ENCODE peak calls at places on chromosome 2, in seven cellular contexts. V is suprapubic skin, Q is Panc1, U is H1, I is spleen, G is HCT116, M is GM12891. L is an unnamed sample.

GRCh38 chr2:215982465-215982875 is 30.9 kb downstream of the MREG start:
- DNase-seq in V (no peak), I (no peak), G (peak), U (no peak), Q (peak), M (no peak), L (no peak)

GRCh38 chr2:188884051-188884450 is 90.1 kb upstream of the COL3A1 start:
- DNase-seq in Q (no peak), V (no peak), M (no peak), U (no peak), G (no peak), I (no peak), L (no peak)

GRCh38 chr2:216700088-216700567 is 4.8 kb upstream of the IGFBP5 start:
- DNase-seq in G (no peak), I (no peak), U (no peak), V (no peak), M (no peak), Q (no peak), L (no peak)

GRCh38 chr2:220104871-220105351 is 477.5 kb downstream of the SLC4A3 start:
- DNase-seq in M (no peak), V (no peak), G (no peak), U (no peak), Q (no peak), I (no peak), L (no peak)

GRCh38 chr2:6896930-6897759 is 19.6 kb downstream of the RSAD2 start:
- DNase-seq in I (no peak), G (peak), M (no peak), U (no peak), Q (no peak), V (no peak), L (no peak)

GRCh38 chr2:159895258-159896209 is 97.5 kb upstream of the CD302 start:
- DNase-seq in V (no peak), Q (no peak), G (no peak), U (no peak), M (no peak), I (no peak), L (no peak)

GRCh38 chr2:8072907-8073306 is 608.9 kb upstream of the ID2 start:
- DNase-seq in V (no peak), U (no peak), M (no peak), I (no peak), G (no peak), Q (no peak), L (no peak)

GRCh38 chr2:64617631-64618151 is 36.0 kb downstream of the SERTAD2 start:
- DNase-seq in V (no peak), Q (no peak), U (no peak), M (no peak), G (no peak), I (no peak), L (no peak)

GRCh38 chr2:175437167-175437566 is 255.7 kb upstream of the ATP5MC3 start:
- DNase-seq in V (no peak), M (no peak), U (no peak), I (no peak), Q (no peak), G (no peak), L (no peak)

GRCh38 chr2:214052235-214052634 is 358.6 kb upstream of the VWC2L start:
- DNase-seq in Q (no peak), M (no peak), I (no peak), G (no peak), V (no peak), U (no peak), L (no peak)

GRCh38 chr2:66982766-66983165 is 414.4 kb upstream of the ETAA1 start:
- DNase-seq in I (no peak), U (no peak), Q (no peak), M (no peak), V (no peak), G (no peak), L (no peak)

GRCh38 chr2:218885981-218886447 is 5.4 kb downstream of the WNT10A start:
- DNase-seq in G (no peak), I (peak), M (peak), U (no peak), V (no peak), Q (no peak), L (no peak)

GRCh38 chr2:55309441-55309840 is 40.4 kb upstream of the MTIF2 start:
- DNase-seq in I (no peak), Q (no peak), U (no peak), M (no peak), G (no peak), V (no peak), L (no peak)

GRCh38 chr2:56687169-56687568 is 503.4 kb downstream of the CCDC85A start:
- DNase-seq in Q (no peak), G (no peak), I (no peak), M (no peak), V (no peak), U (no peak), L (no peak)

GRCh38 chr2:231395188-231396057 is at the start of gene B3GNT7:
- DNase-seq in U (peak), G (no peak), Q (no peak), V (no peak), I (no peak), M (peak), L (peak)

GRCh38 chr2:143513081-143513480 is 383.9 kb downstream of the ARHGAP15 start:
- DNase-seq in U (peak), M (no peak), G (peak), V (no peak), Q (peak), I (no peak), L (no peak)

GRCh38 chr2:12416600-12416999 is 300.1 kb upstream of the TRIB2 start:
- DNase-seq in M (no peak), I (peak), G (no peak), U (no peak), V (no peak), Q (no peak), L (no peak)

GRCh38 chr2:234768608-234769196 is 183.1 kb upstream of the SH3BP4 start:
- DNase-seq in I (no peak), M (no peak), Q (no peak), G (no peak), U (no peak), V (no peak), L (no peak)

DNA sequence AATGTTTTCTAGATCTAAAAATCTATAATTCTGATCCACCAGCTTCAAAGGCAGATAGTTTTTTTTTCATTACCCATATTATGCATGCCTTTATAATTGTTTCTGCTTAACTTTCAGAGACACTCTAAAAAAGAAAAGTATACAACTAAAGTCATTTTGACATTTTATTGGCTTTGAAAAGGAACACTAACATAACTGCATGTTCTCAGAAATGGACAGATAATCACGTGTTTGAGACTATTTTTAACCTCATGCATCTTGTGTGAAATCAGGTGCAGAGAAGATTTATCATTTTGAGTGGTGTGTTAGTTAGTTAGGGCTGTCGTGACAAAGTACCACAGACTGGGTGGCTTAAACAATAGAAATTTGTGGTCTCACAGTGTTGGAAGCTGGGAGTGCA is 841.5 kb upstream of the LRATD1 start:
- DNase-seq in V (no peak), G (no peak), U (no peak), I (no peak), Q (no peak), M (no peak), L (no peak)
- TF ChIP-seq POLR2AphosphoS5 in V (no peak), G (no peak), U (no peak), I (no peak), Q (no peak), M (no peak), L (no peak)

GRCh38 chr2:173984866-173985588 is 19.9 kb upstream of the SP3 start:
- DNase-seq in V (no peak), U (no peak), I (no peak), Q (no peak), M (no peak), G (no peak), L (no peak)
- TF ChIP-seq POLR2AphosphoS5 in V (no peak), U (no peak), I (no peak), Q (no peak), M (no peak), G (no peak), L (no peak)

GRCh38 chr2:169579044-169579443 is 5.1 kb upstream of the PPIG start:
- DNase-seq in M (no peak), G (no peak), U (no peak), I (no peak), Q (no peak), V (no peak), L (no peak)

GRCh38 chr2:169583494-169583893 is 657 bp upstream of the PPIG start:
- DNase-seq in G (no peak), Q (no peak), M (no peak), U (no peak), I (no peak), V (no peak), L (no peak)

GRCh38 chr2:169585673-169586072 is 1.5 kb downstream of the PPIG start:
- DNase-seq in Q (no peak), G (no peak), U (no peak), M (no peak), V (no peak), I (no peak), L (no peak)

DNA sequence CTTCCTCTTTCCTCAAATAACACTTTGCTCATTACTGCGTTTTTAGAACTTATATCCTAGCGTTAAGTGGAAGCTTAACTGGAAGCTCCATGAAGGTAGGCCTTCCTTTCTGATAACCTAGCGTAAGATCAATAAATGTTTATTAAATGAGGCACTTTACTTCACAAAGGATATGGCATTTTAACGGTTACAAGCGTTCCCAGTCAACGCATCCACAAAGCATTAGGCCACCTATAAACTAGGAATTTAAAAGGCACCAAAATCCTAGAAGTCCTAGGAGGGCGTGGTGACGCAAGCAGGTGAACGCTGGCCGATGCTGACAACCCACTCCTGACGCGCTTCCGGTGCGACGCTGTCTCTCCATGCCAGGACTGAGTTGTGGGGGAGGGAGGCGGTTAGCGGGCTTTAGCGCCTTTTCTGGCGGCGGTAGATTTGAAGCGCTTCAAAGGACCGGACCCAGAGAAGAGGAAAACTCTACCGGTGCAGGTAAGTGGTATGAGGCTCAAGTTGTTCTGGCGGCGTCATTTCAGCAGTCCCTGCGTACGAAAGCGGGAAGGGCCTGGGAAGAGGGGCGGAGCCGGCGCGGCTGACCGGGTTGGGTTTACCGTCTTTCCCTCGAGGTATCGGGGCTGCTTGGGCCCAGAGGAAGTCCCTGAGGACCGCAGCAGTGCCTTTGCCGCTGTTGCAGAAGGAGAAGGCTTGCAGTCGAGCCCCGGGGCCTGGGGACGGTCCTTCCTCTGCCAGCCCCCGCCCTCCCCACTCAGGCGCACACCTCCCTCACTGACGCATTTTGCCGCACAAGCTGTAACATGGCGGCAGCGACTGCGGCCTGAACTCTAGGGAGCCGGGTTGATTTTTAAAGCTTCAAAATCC is at the start of gene PPIG:
- DNase-seq in I (peak), M (peak), U (peak), Q (peak), G (peak), V (peak), L (peak)
- TF ChIP-seq POLR2AphosphoS5 in I (peak), M (peak), U (peak), Q (peak), G (peak), V (peak), L (peak)

GRCh38 chr2:23268467-23269263 is 116.3 kb upstream of the KLHL29 start:
- DNase-seq in V (no peak), G (no peak), I (no peak), Q (no peak), M (no peak), U (no peak), L (no peak)

GRCh38 chr2:23273786-23274185 is 111.2 kb upstream of the KLHL29 start:
- DNase-seq in G (no peak), Q (no peak), M (no peak), I (no peak), V (no peak), U (no peak), L (no peak)

GRCh38 chr2:23271230-23271629 is 113.7 kb upstream of the KLHL29 start:
- DNase-seq in Q (no peak), I (no peak), U (no peak), M (no peak), V (no peak), G (no peak), L (no peak)

GRCh38 chr2:23270810-23271209 is 114.2 kb upstream of the KLHL29 start:
- DNase-seq in V (no peak), G (no peak), U (no peak), M (no peak), I (no peak), Q (no peak), L (no peak)

DNA sequence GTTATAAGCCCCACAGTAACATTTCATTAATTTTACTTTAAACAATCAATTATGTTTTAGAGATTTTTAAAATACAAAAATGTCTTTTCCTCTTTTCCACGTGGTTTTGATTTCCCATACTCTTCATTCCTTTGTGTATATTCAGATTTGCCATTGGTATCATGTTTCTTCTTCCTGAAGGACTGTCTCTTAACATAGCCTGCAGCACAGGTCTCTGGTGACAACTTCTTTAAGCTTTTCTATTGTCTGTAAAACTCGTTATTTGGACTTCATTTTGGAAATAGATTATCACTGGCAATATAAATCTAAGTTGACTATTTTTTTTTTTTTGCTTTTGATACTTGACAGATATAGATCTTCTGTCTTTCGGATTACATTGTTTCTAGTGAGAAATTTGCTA is 115.2 kb upstream of the KLHL29 start:
- DNase-seq in V (no peak), U (no peak), M (no peak), Q (no peak), I (no peak), G (no peak), L (no peak)
- TF ChIP-seq POLR2AphosphoS5 in V (no peak), U (no peak), M (no peak), Q (no peak), I (no peak), G (no peak), L (no peak)

GRCh38 chr2:65656152-65656718 is 223.8 kb upstream of the SPRED2 start:
- DNase-seq in V (no peak), I (no peak), Q (no peak), U (no peak), M (no peak), G (no peak), L (no peak)
- TF ChIP-seq POLR2AphosphoS5 in V (no peak), I (no peak), Q (no peak), U (no peak), M (no peak), G (no peak), L (no peak)

GRCh38 chr2:73284296-73285161 is at the start of gene FBXO41:
- DNase-seq in I (peak), G (no peak), Q (no peak), U (peak), V (no peak), M (peak), L (peak)
- TF ChIP-seq POLR2AphosphoS5 in I (peak), G (peak), Q (no peak), U (peak), V (no peak), M (peak), L (no peak)

GRCh38 chr2:147716906-147717305 is 127.9 kb upstream of the ACVR2A start:
- DNase-seq in V (no peak), G (no peak), Q (no peak), U (no peak), M (no peak), I (no peak), L (no peak)
- TF ChIP-seq POLR2AphosphoS5 in V (no peak), G (no peak), Q (no peak), U (no peak), M (no peak), I (no peak), L (no peak)

DNA sequence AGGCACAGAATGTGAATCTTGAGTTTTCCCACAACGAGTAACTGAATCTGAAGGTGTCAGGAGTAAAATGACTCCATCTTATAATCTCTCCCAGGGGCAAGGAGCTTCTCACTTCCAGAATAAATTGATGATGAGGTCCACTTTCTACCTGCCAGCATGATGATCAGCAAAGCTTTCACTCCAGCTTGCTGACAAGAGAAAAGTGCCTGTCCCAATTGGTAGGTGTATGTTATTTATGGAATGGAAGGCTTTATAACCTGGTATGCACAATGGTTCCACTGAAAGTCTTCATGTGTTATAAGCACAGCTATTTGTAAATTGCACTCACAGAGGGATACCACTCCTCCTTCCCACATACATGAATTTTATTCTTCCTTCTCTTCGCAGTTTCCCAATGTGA is 401.0 kb upstream of the UBE2E3 start:
- DNase-seq in I (no peak), M (no peak), Q (no peak), V (no peak), G (no peak), U (no peak), L (no peak)
- TF ChIP-seq POLR2AphosphoS5 in I (no peak), M (no peak), Q (no peak), V (no peak), G (no peak), U (no peak), L (no peak)

DNA sequence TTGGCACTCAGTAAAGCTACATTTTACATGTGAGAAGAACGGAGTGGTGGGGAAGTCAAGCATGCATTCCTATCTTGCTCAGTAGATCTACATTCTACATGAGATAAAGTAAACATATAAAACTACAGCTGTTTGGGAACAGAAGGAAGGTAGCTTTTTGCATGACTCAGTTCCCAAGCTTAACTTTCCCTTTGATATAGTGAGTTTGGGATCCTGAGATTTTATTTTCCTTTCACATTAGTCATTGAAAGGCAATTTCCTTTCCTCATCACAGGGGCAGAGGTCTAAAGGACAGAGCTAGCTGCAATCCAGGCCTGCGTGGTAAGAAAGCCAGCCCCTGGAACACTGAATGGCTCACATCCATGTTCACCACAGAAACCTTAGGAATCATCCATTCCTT is 257.2 kb downstream of the SRBD1 start:
- DNase-seq in V (no peak), G (no peak), Q (peak), U (no peak), I (no peak), M (no peak), L (no peak)
- TF ChIP-seq POLR2AphosphoS5 in V (no peak), G (no peak), Q (no peak), U (no peak), I (no peak), M (no peak), L (no peak)